ENCODE peak calls at places on chromosomes 11 and 22, in four cellular contexts. One of them, this sample, is unnamed.

GRCh38 chr11:5767056-5767455 is 13.0 kb downstream of the OR52N4 start:
- DNase-seq in mucosa of descending colon: no peak
- DNase-seq in NCI-H1092: no peak
- DNase-seq in stimulated activated CD4-positive, alpha-beta T cell treated with anti-CD3 and anti-CD28 coated beads, Interleukin-12 subunit alpha, Interleukin-12 subunit beta, amount 100 ng/mL, for 4 hours: no peak
- DNase-seq in this sample: no peak

GRCh38 chr11:69615545-69616278 is 25.2 kb upstream of the CCND1 start:
- DNase-seq in mucosa of descending colon: no peak
- DNase-seq in NCI-H1092: no peak
- DNase-seq in stimulated activated CD4-positive, alpha-beta T cell treated with anti-CD3 and anti-CD28 coated beads, Interleukin-12 subunit alpha, Interleukin-12 subunit beta, amount 100 ng/mL, for 4 hours: no peak
- DNase-seq in this sample: no peak

GRCh38 chr11:96287796-96288439 is 55.1 kb downstream of the MAML2 start:
- DNase-seq in mucosa of descending colon: no peak
- DNase-seq in NCI-H1092: no peak
- DNase-seq in stimulated activated CD4-positive, alpha-beta T cell treated with anti-CD3 and anti-CD28 coated beads, Interleukin-12 subunit alpha, Interleukin-12 subunit beta, amount 100 ng/mL, for 4 hours: no peak
- DNase-seq in this sample: no peak

GRCh38 chr11:118870396-118871343 is 13.0 kb upstream of the CXCR5 start:
- DNase-seq in mucosa of descending colon: no peak
- DNase-seq in NCI-H1092: no peak
- DNase-seq in stimulated activated CD4-positive, alpha-beta T cell treated with anti-CD3 and anti-CD28 coated beads, Interleukin-12 subunit alpha, Interleukin-12 subunit beta, amount 100 ng/mL, for 4 hours: no peak
- DNase-seq in this sample: peak; percentile 37

GRCh38 chr22:35219012-35219411 is 38.3 kb upstream of the HMGXB4 start:
- DNase-seq in mucosa of descending colon: no peak
- DNase-seq in NCI-H1092: no peak
- DNase-seq in stimulated activated CD4-positive, alpha-beta T cell treated with anti-CD3 and anti-CD28 coated beads, Interleukin-12 subunit alpha, Interleukin-12 subunit beta, amount 100 ng/mL, for 4 hours: no peak
- DNase-seq in this sample: no peak

GRCh38 chr11:117443269-117444186 is 115.9 kb downstream of the CEP164 start:
- DNase-seq in mucosa of descending colon: peak; percentile 56
- DNase-seq in NCI-H1092: peak; percentile 46
- DNase-seq in stimulated activated CD4-positive, alpha-beta T cell treated with anti-CD3 and anti-CD28 coated beads, Interleukin-12 subunit alpha, Interleukin-12 subunit beta, amount 100 ng/mL, for 4 hours: no peak
- DNase-seq in this sample: no peak

GRCh38 chr11:68509105-68509504 is 48.6 kb downstream of the PPP6R3 start:
- DNase-seq in mucosa of descending colon: no peak
- DNase-seq in NCI-H1092: no peak
- DNase-seq in stimulated activated CD4-positive, alpha-beta T cell treated with anti-CD3 and anti-CD28 coated beads, Interleukin-12 subunit alpha, Interleukin-12 subunit beta, amount 100 ng/mL, for 4 hours: no peak
- DNase-seq in this sample: no peak

GRCh38 chr11:86230196-86230813 is 14.2 kb upstream of the EED start:
- DNase-seq in mucosa of descending colon: no peak
- DNase-seq in NCI-H1092: no peak
- DNase-seq in stimulated activated CD4-positive, alpha-beta T cell treated with anti-CD3 and anti-CD28 coated beads, Interleukin-12 subunit alpha, Interleukin-12 subunit beta, amount 100 ng/mL, for 4 hours: no peak
- DNase-seq in this sample: no peak

GRCh38 chr11:110011595-110011994 is 81.6 kb upstream of the ZC3H12C start:
- DNase-seq in mucosa of descending colon: no peak
- DNase-seq in NCI-H1092: no peak
- DNase-seq in stimulated activated CD4-positive, alpha-beta T cell treated with anti-CD3 and anti-CD28 coated beads, Interleukin-12 subunit alpha, Interleukin-12 subunit beta, amount 100 ng/mL, for 4 hours: no peak
- DNase-seq in this sample: no peak

GRCh38 chr11:61531033-61531432 is 22.5 kb downstream of the LRRC10B start:
- DNase-seq in mucosa of descending colon: no peak
- DNase-seq in NCI-H1092: no peak
- DNase-seq in stimulated activated CD4-positive, alpha-beta T cell treated with anti-CD3 and anti-CD28 coated beads, Interleukin-12 subunit alpha, Interleukin-12 subunit beta, amount 100 ng/mL, for 4 hours: no peak
- DNase-seq in this sample: peak; percentile 89

GRCh38 chr11:24457985-24458384 is 38.9 kb upstream of the LUZP2 start:
- DNase-seq in mucosa of descending colon: no peak
- DNase-seq in NCI-H1092: no peak
- DNase-seq in stimulated activated CD4-positive, alpha-beta T cell treated with anti-CD3 and anti-CD28 coated beads, Interleukin-12 subunit alpha, Interleukin-12 subunit beta, amount 100 ng/mL, for 4 hours: no peak
- DNase-seq in this sample: no peak

GRCh38 chr11:60544077-60544476 is 28.9 kb downstream of the MS4A13 start:
- DNase-seq in mucosa of descending colon: no peak
- DNase-seq in NCI-H1092: no peak
- DNase-seq in stimulated activated CD4-positive, alpha-beta T cell treated with anti-CD3 and anti-CD28 coated beads, Interleukin-12 subunit alpha, Interleukin-12 subunit beta, amount 100 ng/mL, for 4 hours: no peak
- DNase-seq in this sample: no peak

This sample was measured in right lobe of liver.